ENCODE peak calls at places on chromosomes 3 and 15, in six cellular contexts. One of them, this sample, is unnamed.

GRCh38 chr3:125045194-125045593 is 10.6 kb downstream of the HEG1 start:
- DNase-seq in endothelial cell of umbilical vein: no peak
- DNase-seq in SK-N-SH: no peak
- DNase-seq in OCI-LY7: no peak
- DNase-seq in GM23248: peak; percentile 54
- DNase-seq in hepatocyte: no peak
- DNase-seq in this sample: no peak

GRCh38 chr3:108780235-108780634 is 23.0 kb upstream of the RETNLB start:
- DNase-seq in endothelial cell of umbilical vein: no peak
- DNase-seq in SK-N-SH: no peak
- DNase-seq in OCI-LY7: no peak
- DNase-seq in GM23248: no peak
- DNase-seq in hepatocyte: no peak
- DNase-seq in this sample: no peak

GRCh38 chr3:65854606-65855304 is 184.0 kb downstream of the MAGI1 start:
- DNase-seq in endothelial cell of umbilical vein: no peak
- DNase-seq in SK-N-SH: no peak
- DNase-seq in OCI-LY7: no peak
- DNase-seq in GM23248: peak; percentile 57
- DNase-seq in hepatocyte: peak; percentile 37
- DNase-seq in this sample: peak; percentile 47

GRCh38 chr15:35062164-35063099 is 22.7 kb downstream of the NANOGP8 start:
- DNase-seq in endothelial cell of umbilical vein: no peak
- DNase-seq in SK-N-SH: no peak
- DNase-seq in OCI-LY7: no peak
- DNase-seq in GM23248: peak; percentile 50
- DNase-seq in hepatocyte: no peak
- DNase-seq in this sample: peak; percentile 37

GRCh38 chr15:76994971-76995945 is at the start of gene PSTPIP1:
- DNase-seq in endothelial cell of umbilical vein: no peak
- DNase-seq in SK-N-SH: peak; percentile 87
- DNase-seq in OCI-LY7: peak; percentile 62
- DNase-seq in GM23248: peak; percentile 66
- DNase-seq in hepatocyte: no peak
- DNase-seq in this sample: no peak

GRCh38 chr15:99651023-99651807 is 82.0 kb downstream of the LYSMD4 start:
- DNase-seq in endothelial cell of umbilical vein: no peak
- DNase-seq in SK-N-SH: no peak
- DNase-seq in OCI-LY7: no peak
- DNase-seq in GM23248: peak; percentile 92
- DNase-seq in hepatocyte: no peak
- DNase-seq in this sample: peak; percentile 74

GRCh38 chr3:57170946-57171345 is 5.8 kb upstream of the IL17RD start:
- DNase-seq in endothelial cell of umbilical vein: no peak
- DNase-seq in SK-N-SH: no peak
- DNase-seq in OCI-LY7: no peak
- DNase-seq in GM23248: no peak
- DNase-seq in hepatocyte: no peak
- DNase-seq in this sample: no peak

GRCh38 chr15:39538936-39539335 is 41.9 kb upstream of the THBS1 start:
- DNase-seq in endothelial cell of umbilical vein: peak; percentile 16
- DNase-seq in SK-N-SH: no peak
- DNase-seq in OCI-LY7: no peak
- DNase-seq in GM23248: no peak
- DNase-seq in hepatocyte: no peak
- DNase-seq in this sample: no peak

GRCh38 chr3:101850327-101851048 is 1.2 kb downstream of the NFKBIZ start:
- DNase-seq in endothelial cell of umbilical vein: peak; percentile 53
- DNase-seq in SK-N-SH: peak; percentile 23
- DNase-seq in OCI-LY7: peak; percentile 69
- DNase-seq in GM23248: peak; percentile 81
- DNase-seq in hepatocyte: no peak
- DNase-seq in this sample: peak; percentile 81

GRCh38 chr15:64216722-64217428 is 54.1 kb upstream of the PPIB start:
- DNase-seq in endothelial cell of umbilical vein: peak; percentile 77
- DNase-seq in SK-N-SH: peak; percentile 37
- DNase-seq in OCI-LY7: no peak
- DNase-seq in GM23248: peak; percentile 36
- DNase-seq in hepatocyte: peak; percentile 41
- DNase-seq in this sample: no peak

GRCh38 chr3:136042608-136043221 is 77.2 kb downstream of the PPP2R3A start:
- DNase-seq in endothelial cell of umbilical vein: peak; percentile 67
- DNase-seq in SK-N-SH: peak; percentile 53
- DNase-seq in OCI-LY7: peak; percentile 52
- DNase-seq in GM23248: peak; percentile 74
- DNase-seq in hepatocyte: peak; percentile 68
- DNase-seq in this sample: peak; percentile 70

GRCh38 chr15:63503739-63504246 is 600 bp upstream of the USP3 start:
- DNase-seq in endothelial cell of umbilical vein: peak; percentile 85
- DNase-seq in SK-N-SH: peak; percentile 44
- DNase-seq in OCI-LY7: peak; percentile 79
- DNase-seq in GM23248: peak; percentile 90
- DNase-seq in hepatocyte: peak; percentile 90
- DNase-seq in this sample: peak; percentile 93

GRCh38 chr3:40971191-40972168 is 227.8 kb upstream of the CTNNB1 start:
- DNase-seq in endothelial cell of umbilical vein: peak; percentile 99
- DNase-seq in SK-N-SH: no peak
- DNase-seq in OCI-LY7: peak; percentile 57
- DNase-seq in GM23248: peak; percentile 96
- DNase-seq in hepatocyte: peak; percentile 76
- DNase-seq in this sample: peak; percentile 86

GRCh38 chr15:48939686-48940085 is 24.0 kb downstream of the SHC4 start:
- DNase-seq in endothelial cell of umbilical vein: no peak
- DNase-seq in SK-N-SH: no peak
- DNase-seq in OCI-LY7: no peak
- DNase-seq in GM23248: peak; percentile 98
- DNase-seq in hepatocyte: peak; percentile 43
- DNase-seq in this sample: peak; percentile 99

GRCh38 chr15:74041311-74041756 is 41.0 kb downstream of the GOLGA6A start:
- DNase-seq in endothelial cell of umbilical vein: no peak
- DNase-seq in SK-N-SH: no peak
- DNase-seq in OCI-LY7: no peak
- DNase-seq in GM23248: peak; percentile 50
- DNase-seq in hepatocyte: no peak
- DNase-seq in this sample: no peak

GRCh38 chr15:99168601-99169580 is 64.0 kb downstream of the SYNM start:
- DNase-seq in endothelial cell of umbilical vein: no peak
- DNase-seq in SK-N-SH: no peak
- DNase-seq in OCI-LY7: peak; percentile 12
- DNase-seq in GM23248: no peak
- DNase-seq in hepatocyte: no peak
- DNase-seq in this sample: no peak

GRCh38 chr3:260911-261310 is 64.3 kb downstream of the CHL1 start:
- DNase-seq in endothelial cell of umbilical vein: no peak
- DNase-seq in SK-N-SH: no peak
- DNase-seq in OCI-LY7: no peak
- DNase-seq in GM23248: peak; percentile 18
- DNase-seq in hepatocyte: no peak
- DNase-seq in this sample: no peak

GRCh38 chr3:86948840-86949239 is 42.1 kb downstream of the VGLL3 start:
- DNase-seq in endothelial cell of umbilical vein: no peak
- DNase-seq in SK-N-SH: no peak
- DNase-seq in OCI-LY7: no peak
- DNase-seq in GM23248: peak; percentile 89
- DNase-seq in hepatocyte: no peak
- DNase-seq in this sample: peak; percentile 87

GRCh38 chr3:106239195-106239697 is 370.4 kb upstream of the CBLB start:
- DNase-seq in endothelial cell of umbilical vein: no peak
- DNase-seq in SK-N-SH: no peak
- DNase-seq in OCI-LY7: no peak
- DNase-seq in GM23248: no peak
- DNase-seq in hepatocyte: no peak
- DNase-seq in this sample: peak; percentile 16

GRCh38 chr3:94063497-94064119 is 747 bp downstream of the NSUN3 start:
- DNase-seq in endothelial cell of umbilical vein: no peak
- DNase-seq in SK-N-SH: no peak
- DNase-seq in OCI-LY7: peak; percentile 30
- DNase-seq in GM23248: peak; percentile 43
- DNase-seq in hepatocyte: no peak
- DNase-seq in this sample: peak; percentile 6

GRCh38 chr3:93981649-93982048 is 1.7 kb downstream of the ARL13B start:
- DNase-seq in endothelial cell of umbilical vein: no peak
- DNase-seq in SK-N-SH: no peak
- DNase-seq in OCI-LY7: no peak
- DNase-seq in GM23248: no peak
- DNase-seq in hepatocyte: no peak
- DNase-seq in this sample: no peak

GRCh38 chr3:13025778-13026518 is 47.3 kb downstream of the IQSEC1 start:
- DNase-seq in endothelial cell of umbilical vein: no peak
- DNase-seq in SK-N-SH: no peak
- DNase-seq in OCI-LY7: no peak
- DNase-seq in GM23248: no peak
- DNase-seq in hepatocyte: no peak
- DNase-seq in this sample: no peak

GRCh38 chr3:86869536-86869935 is 121.4 kb downstream of the VGLL3 start:
- DNase-seq in endothelial cell of umbilical vein: no peak
- DNase-seq in SK-N-SH: no peak
- DNase-seq in OCI-LY7: no peak
- DNase-seq in GM23248: no peak
- DNase-seq in hepatocyte: no peak
- DNase-seq in this sample: no peak

DNA sequence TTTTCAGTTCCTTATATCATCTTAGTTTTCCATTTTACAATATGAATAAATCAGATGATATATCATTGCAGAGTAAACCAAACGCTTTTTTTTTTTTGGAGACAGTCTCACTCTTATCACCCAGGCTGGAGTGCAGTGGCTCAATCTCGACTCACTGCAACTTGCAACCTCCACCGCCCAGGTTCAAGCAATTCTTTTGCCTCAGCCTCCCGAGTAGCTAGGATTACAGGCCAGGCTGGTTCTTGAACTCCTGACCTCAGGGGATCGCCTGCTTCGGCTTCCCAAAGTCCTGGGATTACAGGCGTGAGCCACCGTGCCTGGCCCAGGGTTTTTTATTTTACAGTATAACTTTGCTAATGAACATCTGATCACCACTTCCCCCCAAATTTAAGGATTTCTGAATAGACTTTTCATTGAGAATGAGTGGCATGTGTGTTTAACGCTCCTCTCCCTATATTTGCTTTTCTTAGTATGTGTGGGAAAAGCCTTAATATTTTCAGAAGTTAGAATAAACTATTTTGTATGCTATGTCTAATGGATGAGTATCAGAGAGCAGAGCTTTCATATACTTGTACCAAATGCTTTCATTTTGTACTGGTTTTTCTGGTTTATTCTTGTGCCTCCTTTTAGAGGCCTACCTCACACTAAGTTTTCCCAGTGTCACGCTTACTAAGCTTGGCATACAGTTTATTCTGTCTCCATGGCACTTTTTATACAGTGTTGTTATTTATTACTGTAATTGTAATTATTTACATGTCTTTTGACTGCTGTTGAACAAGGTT is 5.7 kb upstream of the EBLN2 start:
- DNase-seq in endothelial cell of umbilical vein: no peak
- DNase-seq in SK-N-SH: no peak
- DNase-seq in OCI-LY7: no peak
- DNase-seq in GM23248: peak; percentile 24
- DNase-seq in hepatocyte: no peak
- DNase-seq in this sample: no peak
- H4K20me1 ChIP-seq in endothelial cell of umbilical vein: peaks cover 16% of the 10 kb centered on the region
- H4K20me1 ChIP-seq in SK-N-SH: peaks cover 68% of the 10 kb centered on the region
- H4K20me1 ChIP-seq in OCI-LY7: peaks cover 30% of the 10 kb centered on the region
- H4K20me1 ChIP-seq in GM23248: no peaks in the 10 kb centered on the region
- H4K20me1 ChIP-seq in hepatocyte: peaks cover 59% of the 10 kb centered on the region
- H4K20me1 ChIP-seq in this sample: peaks cover 42% of the 10 kb centered on the region

DNA sequence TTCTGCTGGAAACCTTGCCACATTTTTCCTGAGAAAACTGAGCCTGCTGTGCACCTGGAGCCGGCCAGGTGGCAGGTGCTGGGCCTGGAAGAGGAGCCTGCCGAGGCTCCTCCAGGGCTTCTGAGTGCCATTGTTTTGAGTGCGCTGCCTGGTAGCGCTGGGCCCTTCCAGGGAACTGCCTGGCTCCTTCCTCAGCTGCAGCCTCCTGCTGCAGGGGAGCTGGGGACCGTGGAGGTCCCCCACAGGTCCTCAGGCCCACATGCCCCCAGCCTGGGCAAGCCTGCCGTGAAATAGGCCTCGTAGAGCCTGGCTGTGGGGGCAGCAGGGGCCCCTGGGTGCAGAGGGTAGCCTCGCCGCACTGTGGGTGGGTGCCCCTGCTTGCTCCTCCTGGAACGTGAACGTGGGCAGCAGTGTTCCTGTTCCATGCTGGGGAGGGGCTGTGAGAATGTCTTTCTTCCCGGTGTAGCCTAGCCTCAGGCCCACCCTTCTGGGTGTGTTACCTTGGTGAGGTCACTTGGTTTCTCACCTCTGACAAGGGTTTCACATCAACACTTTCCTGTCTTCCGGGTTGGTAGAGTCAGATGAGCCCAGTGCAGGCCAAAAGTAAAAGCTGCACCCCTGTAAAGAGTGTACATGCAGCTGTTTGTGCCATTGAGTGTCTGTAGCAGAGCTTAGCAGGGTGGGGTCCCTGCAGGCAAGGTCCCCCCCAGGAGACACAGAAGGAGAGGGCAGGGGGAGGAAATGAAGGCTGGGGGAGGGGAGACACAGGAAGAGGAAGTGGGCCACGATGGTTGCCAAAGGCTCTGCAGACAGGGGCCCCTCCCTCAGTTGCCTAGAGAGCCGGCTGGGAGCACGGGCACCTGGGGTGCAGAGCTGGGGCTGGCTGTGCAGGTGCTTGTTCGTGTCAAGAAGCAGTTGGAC is 34.5 kb downstream of the KLF13 start:
- DNase-seq in endothelial cell of umbilical vein: no peak
- DNase-seq in SK-N-SH: peak; percentile 39
- DNase-seq in OCI-LY7: peak; percentile 97
- DNase-seq in GM23248: no peak
- DNase-seq in hepatocyte: no peak
- DNase-seq in this sample: no peak
- H4K20me1 ChIP-seq in endothelial cell of umbilical vein: no peaks in the 10 kb centered on the region
- H4K20me1 ChIP-seq in SK-N-SH: peaks cover 59% of the 10 kb centered on the region
- H4K20me1 ChIP-seq in OCI-LY7: no peaks in the 10 kb centered on the region
- H4K20me1 ChIP-seq in GM23248: no peaks in the 10 kb centered on the region
- H4K20me1 ChIP-seq in hepatocyte: peaks cover 64% of the 10 kb centered on the region
- H4K20me1 ChIP-seq in this sample: peaks cover 70% of the 10 kb centered on the region

DNA sequence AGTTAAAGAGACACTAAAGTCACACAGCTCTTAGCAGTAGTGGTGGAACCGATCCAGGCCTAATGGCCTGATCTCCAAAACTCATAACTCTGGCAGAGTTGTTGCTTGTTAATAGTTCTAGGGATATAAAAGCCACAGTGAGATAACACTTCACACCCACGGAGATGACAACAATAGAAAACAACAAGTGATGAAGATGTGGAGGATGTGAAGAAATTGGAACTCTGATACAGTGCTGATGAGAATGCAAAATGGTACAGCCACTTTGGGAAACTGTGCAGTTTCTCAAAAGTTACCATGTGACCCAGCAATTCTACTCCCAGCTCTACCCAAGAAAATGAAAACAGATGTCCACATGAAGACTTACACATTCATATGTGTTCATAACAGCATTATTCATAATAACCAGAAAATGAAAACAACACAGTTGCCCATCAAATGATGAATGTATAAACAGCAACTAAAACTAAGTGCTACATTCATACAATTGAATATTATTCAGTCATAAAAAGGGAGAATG is 3.9 kb downstream of the CMTM7 start:
- DNase-seq in endothelial cell of umbilical vein: no peak
- DNase-seq in SK-N-SH: no peak
- DNase-seq in OCI-LY7: no peak
- DNase-seq in GM23248: peak; percentile 7
- DNase-seq in hepatocyte: no peak
- DNase-seq in this sample: no peak
- H4K20me1 ChIP-seq in endothelial cell of umbilical vein: no peaks in the 10 kb centered on the region
- H4K20me1 ChIP-seq in SK-N-SH: no peaks in the 10 kb centered on the region
- H4K20me1 ChIP-seq in OCI-LY7: no peaks in the 10 kb centered on the region
- H4K20me1 ChIP-seq in GM23248: no peaks in the 10 kb centered on the region
- H4K20me1 ChIP-seq in hepatocyte: no peaks in the 10 kb centered on the region
- H4K20me1 ChIP-seq in this sample: no peaks in the 10 kb centered on the region

GRCh38 chr3:11612515-11613184 is 31.1 kb downstream of the VGLL4 start:
- DNase-seq in endothelial cell of umbilical vein: no peak
- DNase-seq in SK-N-SH: no peak
- DNase-seq in OCI-LY7: no peak
- DNase-seq in GM23248: peak; percentile 34
- DNase-seq in hepatocyte: no peak
- DNase-seq in this sample: no peak
- H4K20me1 ChIP-seq in endothelial cell of umbilical vein: peaks cover 19% of the 10 kb centered on the region
- H4K20me1 ChIP-seq in SK-N-SH: peaks cover 100% of the 10 kb centered on the region
- H4K20me1 ChIP-seq in OCI-LY7: peaks cover 37% of the 10 kb centered on the region
- H4K20me1 ChIP-seq in GM23248: peaks cover 6% of the 10 kb centered on the region
- H4K20me1 ChIP-seq in hepatocyte: peaks cover 92% of the 10 kb centered on the region
- H4K20me1 ChIP-seq in this sample: peaks cover 82% of the 10 kb centered on the region

This sample was measured in IMR-90.